ENCODE peak calls at places on chromosomes 6 and 20, in nine cellular contexts. A, R, T, P, Q, H, C, F and N are unnamed samples.
A peak's percentile ranks its signal among the peaks of the same experiment; 100 is the strongest.

GRCh38 chr20:49310695-49311094 is 32.8 kb upstream of the ZNFX1 start:
- DNase-seq in T (peak; percentile 25), A (no peak), Q (no peak), R (no peak), C (no peak), F (no peak), H (no peak), P (peak; percentile 33), N (no peak)

GRCh38 chr20:1305682-1306081 is 23.3 kb downstream of the SDCBP2 start:
- DNase-seq in R (no peak), T (no peak), A (no peak), Q (no peak), H (no peak), C (no peak), F (no peak), P (no peak), N (no peak)

GRCh38 chr20:37179671-37180524 is 550 bp upstream of the MROH8 start:
- DNase-seq in P (no peak), F (no peak), A (no peak), C (no peak), Q (peak; percentile 44), T (peak; percentile 74), H (no peak), R (no peak), N (no peak)

GRCh38 chr6:145086197-145086596 is 649.1 kb downstream of the EPM2A start:
- DNase-seq in Q (no peak), T (no peak), C (no peak), P (no peak), H (no peak), F (no peak), A (no peak), R (no peak), N (no peak)

GRCh38 chr20:54197621-54198604 is 10.0 kb upstream of the PFDN4 start:
- DNase-seq in P (no peak), T (peak; percentile 56), C (no peak), R (no peak), A (no peak), F (no peak), H (no peak), Q (peak; percentile 44), N (no peak)

GRCh38 chr6:32152414-32153251 is 894 bp upstream of the PRRT1 start:
- DNase-seq in C (no peak), P (no peak), F (peak; percentile 28), R (no peak), A (peak; percentile 47), Q (no peak), T (peak; percentile 60), H (peak; percentile 68), N (no peak)

GRCh38 chr20:35257175-35257909 is 20.6 kb downstream of the MMP24OS start:
- DNase-seq in F (no peak), C (no peak), R (no peak), Q (no peak), T (peak; percentile 56), H (no peak), A (no peak), P (no peak), N (no peak)

GRCh38 chr20:10739575-10739974 is 65.8 kb upstream of the JAG1 start:
- DNase-seq in F (no peak), R (no peak), A (no peak), P (no peak), H (no peak), Q (no peak), T (peak; percentile 8), C (no peak), N (no peak)

GRCh38 chr6:142474446-142475289 is 172.9 kb downstream of the ADGRG6 start:
- DNase-seq in T (peak; percentile 77), H (peak; percentile 86), P (no peak), Q (peak; percentile 24), F (peak; percentile 31), C (peak; percentile 78), A (peak; percentile 75), R (peak; percentile 58), N (no peak)